ENCODE peak calls at places on chromosomes 6 and 20, in five cellular contexts. C is pancreas; U is naive B cell; A is activated T-cell treated with anti-CD3 and anti-CD28 coated beads, Interleukin-2, amount 50 U/mL, for 4 hours; B is stimulated activated naive CD8-positive, alpha-beta T cell treated with anti-CD3 and anti-CD28 coated beads, Interleukin-15, amount 100 ng/mL, for 72 hours. P is an unnamed sample.

GRCh38 chr6:138007014-138007472 is 100.2 kb downstream of the PERP start:
- ATAC-seq in C (peak), U (no peak), A (no peak), B (no peak), P (no peak)

GRCh38 chr6:6581014-6581413 is 7.5 kb upstream of the LY86 start:
- ATAC-seq in C (no peak), U (no peak), A (no peak), B (no peak), P (no peak)

GRCh38 chr6:56582246-56582645 is 60.4 kb downstream of the DST start:
- ATAC-seq in C (no peak), U (no peak), A (no peak), B (no peak), P (no peak)

GRCh38 chr20:49420811-49421295 is 61.6 kb downstream of the KCNB1 start:
- ATAC-seq in C (no peak), U (no peak), A (no peak), B (no peak), P (no peak)

GRCh38 chr6:13730704-13731103 is 19.1 kb upstream of the RANBP9 start:
- ATAC-seq in C (no peak), U (no peak), A (no peak), B (no peak), P (no peak)

GRCh38 chr20:4193053-4193452 is 177.7 kb upstream of the RNF24 start:
- ATAC-seq in C (no peak), U (no peak), A (no peak), B (no peak), P (no peak)

GRCh38 chr6:97394160-97394748 is 111.2 kb upstream of the MMS22L start:
- ATAC-seq in C (peak), U (peak), A (peak), B (peak), P (peak)

GRCh38 chr6:108594640-108595039 is 33.9 kb downstream of the FOXO3 start:
- ATAC-seq in C (peak), U (no peak), A (no peak), B (no peak), P (no peak)

GRCh38 chr6:161104966-161105365 is 113.4 kb downstream of the MAP3K4 start:
- ATAC-seq in C (no peak), U (no peak), A (no peak), B (no peak), P (no peak)

GRCh38 chr6:148432405-148433195 is 90.0 kb downstream of the SASH1 start:
- ATAC-seq in C (no peak), U (no peak), A (no peak), B (no peak), P (no peak)

GRCh38 chr6:7216941-7217621 is 95.9 kb downstream of the SSR1 start:
- ATAC-seq in C (peak), U (no peak), A (no peak), B (no peak), P (no peak)